ENCODE peak calls at places on chromosomes 13 and 19, in five cellular contexts. J is K562, A is thyroid gland, V is heart right ventricle, N is psoas muscle. D is an unnamed sample.

GRCh38 chr13:83622422-83622784 is 259.9 kb downstream of the SLITRK1 start:
- DNase-seq in J (no peak), A (no peak), V (no peak), N (no peak), D (peak)

GRCh38 chr19:57068921-57069697 is 50.7 kb upstream of the USP29 start:
- DNase-seq in J (no peak), A (peak), V (no peak), N (no peak), D (no peak)

GRCh38 chr13:97386832-97387486 is 47.0 kb upstream of the RAP2A start:
- DNase-seq in J (no peak), A (no peak), V (no peak), N (no peak), D (no peak)

GRCh38 chr19:1510442-1510806 is 2.4 kb downstream of the ADAMTSL5 start:
- DNase-seq in J (no peak), A (no peak), V (no peak), N (no peak), D (no peak)

GRCh38 chr19:56811480-56811879 is 29.0 kb downstream of the PEG3 start:
- DNase-seq in J (no peak), A (no peak), V (no peak), N (no peak), D (no peak)

GRCh38 chr13:114020750-114021463 is 47.0 kb upstream of the C13orf46 start:
- DNase-seq in J (no peak), A (no peak), V (peak), N (peak), D (no peak)

GRCh38 chr13:106786006-106786579 is 218.2 kb upstream of the ARGLU1 start:
- DNase-seq in J (no peak), A (no peak), V (no peak), N (no peak), D (no peak)

GRCh38 chr13:45683701-45684100 is 18.4 kb upstream of the CBY2 start:
- DNase-seq in J (no peak), A (no peak), V (no peak), N (no peak), D (no peak)

GRCh38 chr19:53511933-53512374 is 26.0 kb upstream of the ZNF331 start:
- DNase-seq in J (peak), A (peak), V (peak), N (peak), D (peak)

GRCh38 chr13:94534171-94534570 is 54.7 kb upstream of the DCT start:
- DNase-seq in J (no peak), A (no peak), V (no peak), N (no peak), D (no peak)

GRCh38 chr13:106063591-106064308 is 471.7 kb downstream of the EFNB2 start:
- DNase-seq in J (no peak), A (no peak), V (no peak), N (no peak), D (peak)

GRCh38 chr19:2877398-2878331 is 10.5 kb downstream of the ZNF556 start:
- DNase-seq in J (no peak), A (no peak), V (no peak), N (no peak), D (no peak)
- H3K4me3 ChIP-seq in J (no peak), A (no peak), V (no peak), N (no peak), D (no peak)

GRCh38 chr19:58386166-58386575 is 898 bp upstream of the RPS5 start:
- DNase-seq in J (no peak), A (peak), V (no peak), N (no peak), D (no peak)

GRCh38 chr19:58385313-58386165 is 1.5 kb upstream of the RPS5 start:
- DNase-seq in J (no peak), A (no peak), V (no peak), N (no peak), D (no peak)

GRCh38 chr19:58388175-58388526 is 1.1 kb downstream of the RPS5 start:
- DNase-seq in J (no peak), A (no peak), V (no peak), N (no peak), D (no peak)

GRCh38 chr19:58386576-58387337 is at the start of gene RPS5:
- DNase-seq in J (peak), A (peak), V (peak), N (peak), D (peak)

DNA sequence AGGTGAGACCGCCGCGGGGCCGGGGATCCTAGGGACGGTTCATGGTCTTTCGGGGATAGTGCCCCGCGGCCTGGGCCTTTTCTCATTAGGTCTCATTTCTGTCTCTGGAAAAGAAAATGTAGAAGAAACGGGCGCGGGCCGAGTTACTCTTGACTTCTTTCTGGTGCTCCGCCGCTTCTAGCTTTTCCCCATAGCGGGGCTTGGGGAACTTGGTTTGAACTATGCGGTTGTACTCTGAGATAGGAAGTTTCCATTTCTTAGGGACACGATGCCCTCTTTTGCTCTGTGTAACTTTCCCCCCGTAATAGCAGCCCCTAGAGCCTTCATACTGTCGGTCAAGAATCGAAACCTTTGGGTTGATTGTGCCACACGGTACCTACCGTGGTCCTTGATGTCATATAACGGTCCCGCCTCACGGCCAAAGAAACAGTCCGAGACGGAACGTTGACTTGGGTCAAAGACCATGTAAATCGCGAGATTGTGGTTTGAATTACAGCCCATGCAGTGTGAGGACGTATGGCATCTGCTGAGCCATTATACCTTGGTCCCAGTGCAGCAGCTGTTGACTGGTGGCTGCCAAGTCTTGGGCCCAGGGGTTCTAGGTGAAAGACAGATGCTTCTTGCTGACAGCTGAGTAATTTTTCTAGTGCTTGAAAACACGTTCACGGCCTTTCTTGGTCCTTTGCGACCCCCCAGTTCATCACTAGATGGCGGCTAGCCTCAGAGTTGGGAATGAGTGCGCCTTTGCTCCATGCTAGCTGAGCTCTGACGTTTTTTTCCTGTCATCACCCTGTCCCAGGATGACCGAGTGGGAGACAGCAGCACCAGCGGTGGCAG is 487 bp downstream of the RPS5 start:
- DNase-seq in J (no peak), A (no peak), V (no peak), N (no peak), D (no peak)
- TF ChIP-seq CTCF in J (peak), A (no peak), V (no peak), N (no peak), D (no peak)

DNA sequence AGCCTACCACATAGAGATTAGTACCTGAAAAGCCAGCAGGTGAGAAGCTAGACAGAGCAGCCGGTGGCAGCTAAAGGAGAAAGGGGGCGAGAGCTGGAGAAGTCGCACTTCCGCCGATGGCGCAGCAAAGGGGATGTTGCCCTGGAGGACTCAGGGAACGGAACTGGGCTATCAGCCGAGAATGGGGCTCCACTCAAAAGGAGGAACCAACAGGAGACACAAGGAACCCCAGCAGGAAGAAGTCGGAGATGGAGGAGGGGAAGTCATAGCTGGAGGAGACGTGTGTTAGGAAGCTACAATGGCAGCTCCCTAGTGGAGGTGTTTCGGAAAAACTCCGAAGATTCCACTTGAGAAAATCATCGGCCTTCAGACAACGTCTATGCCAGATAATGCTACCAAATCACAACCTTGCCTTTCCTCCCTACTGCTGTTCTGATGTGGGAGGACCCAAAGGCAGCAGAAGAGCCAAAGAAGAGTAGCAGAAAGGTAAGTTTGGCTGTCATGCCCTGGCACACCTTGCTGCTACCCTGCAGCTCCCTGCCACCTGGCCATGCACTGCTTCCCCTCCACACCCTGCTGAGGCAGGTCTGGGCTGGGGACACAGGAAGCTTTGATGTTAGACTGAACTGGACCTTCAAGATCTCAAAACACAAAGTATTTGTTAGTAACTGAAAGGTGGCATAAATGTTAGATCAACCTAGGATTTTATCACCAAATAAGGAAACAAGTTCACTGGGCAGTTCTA is 127.9 kb downstream of the DLEU7 start:
- DNase-seq in J (no peak), A (no peak), V (peak), N (peak), D (no peak)
- H3K27ac ChIP-seq in J (no peak), A (no peak), V (no peak), N (no peak), D (no peak)

DNA sequence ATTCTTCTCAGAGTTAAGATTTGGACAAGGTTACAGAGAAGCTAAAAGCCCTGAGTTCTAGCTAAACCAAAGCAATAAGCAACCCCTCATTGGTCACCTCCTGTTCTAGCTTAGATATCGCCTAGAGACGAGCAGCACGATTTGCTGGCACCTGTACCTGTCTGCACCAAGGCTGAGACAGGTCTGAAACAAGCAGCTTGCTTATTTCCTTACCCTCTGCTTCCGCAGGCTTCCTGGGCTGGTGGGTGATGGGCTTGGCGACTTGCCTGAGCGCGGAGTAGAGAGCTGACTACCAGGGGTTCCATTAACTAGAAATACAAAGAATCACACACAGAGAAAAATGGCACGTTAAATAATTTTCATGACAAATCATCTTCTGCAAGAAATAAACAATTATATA is 276.9 kb downstream of the DCLK1 start:
- DNase-seq in J (no peak), A (no peak), V (no peak), N (no peak), D (no peak)
- H3K4me3 ChIP-seq in J (no peak), A (no peak), V (no peak), N (no peak), D (no peak)

GRCh38 chr19:50838239-50838638 is 4.9 kb upstream of the KLK15 start:
- DNase-seq in J (peak), A (no peak), V (no peak), N (no peak), D (no peak)
- TF ChIP-seq CTCF in J (peak), A (peak), V (no peak), N (no peak), D (peak)

GRCh38 chr13:46796129-46796514 is 839 bp downstream of the ESD start:
- DNase-seq in J (no peak), A (no peak), V (no peak), N (no peak), D (no peak)

GRCh38 chr13:46796515-46797467 is at the start of gene ESD:
- DNase-seq in J (peak), A (peak), V (peak), N (peak), D (peak)

GRCh38 chr13:46801831-46802230 is 4.9 kb upstream of the ESD start:
- DNase-seq in J (no peak), A (no peak), V (no peak), N (no peak), D (no peak)

GRCh38 chr13:46797468-46798237 is 692 bp upstream of the ESD start:
- DNase-seq in J (no peak), A (no peak), V (no peak), N (no peak), D (no peak)

DNA sequence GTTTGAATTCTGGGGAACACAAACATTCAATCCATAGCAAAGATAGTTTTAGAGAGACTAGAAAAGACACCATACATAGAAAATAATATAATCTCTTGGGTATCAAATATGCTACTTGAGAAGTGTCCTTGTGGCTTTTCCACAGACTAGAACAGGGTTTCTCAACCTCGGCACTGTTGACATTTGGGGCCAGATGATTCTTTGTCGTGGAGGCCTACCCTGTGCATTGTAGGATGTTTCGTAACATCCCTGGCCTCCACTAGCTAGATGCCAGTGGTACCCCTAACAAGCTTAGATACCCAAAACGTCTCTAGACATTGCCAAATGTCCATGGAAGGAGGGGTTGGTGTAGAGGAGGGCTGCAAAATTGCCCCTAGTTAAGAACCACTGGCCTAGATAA is 2.2 kb upstream of the ESD start:
- DNase-seq in J (no peak), A (no peak), V (no peak), N (no peak), D (no peak)
- H3K27ac ChIP-seq in J (no peak), A (no peak), V (no peak), N (no peak), D (no peak)